ENCODE peak calls at places on chromosomes 2 and 18, in four cellular contexts. Z, R, I and S are unnamed samples.

GRCh38 chr2:65991332-65991731 is 443.6 kb upstream of the MEIS1 start:
- DNase-seq in Z (no peak), I (no peak), R (peak; percentile 38), S (no peak)

GRCh38 chr18:51614967-51615571 is 417.6 kb upstream of the MEX3C start:
- DNase-seq in R (no peak), I (no peak), Z (peak; percentile 96), S (no peak)

GRCh38 chr2:210428415-210429179 is 48.0 kb downstream of the LANCL1 start:
- DNase-seq in R (no peak), I (no peak), Z (peak; percentile 60), S (no peak)

GRCh38 chr18:23377669-23378469 is 75.2 kb upstream of the RIOK3 start:
- DNase-seq in R (no peak), I (no peak), Z (peak; percentile 91), S (no peak)

GRCh38 chr2:219578811-219579210 is 6.7 kb downstream of the INHA start:
- DNase-seq in I (no peak), R (no peak), Z (peak; percentile 57), S (no peak)

GRCh38 chr2:127085260-127085666 is 21.7 kb downstream of the BIN1 start:
- DNase-seq in R (no peak), I (no peak), Z (peak; percentile 29), S (no peak)

GRCh38 chr2:8090748-8091700 is 590.8 kb upstream of the ID2 start:
- DNase-seq in Z (peak; percentile 94), I (peak; percentile 52), R (no peak), S (no peak)

GRCh38 chr18:59950215-59950944 is 50.6 kb downstream of the PMAIP1 start:
- DNase-seq in R (no peak), I (no peak), Z (peak; percentile 30), S (no peak)

GRCh38 chr18:31042391-31043181 is at the start of gene DSC3:
- DNase-seq in R (peak; percentile 38), Z (peak; percentile 92), I (no peak), S (no peak)

GRCh38 chr2:69931832-69932595 is 17.1 kb downstream of the MXD1 start:
- DNase-seq in R (no peak), I (no peak), Z (no peak), S (no peak)

GRCh38 chr2:239225921-239226561 is 174.8 kb downstream of the HDAC4 start:
- DNase-seq in I (no peak), Z (no peak), R (no peak), S (no peak)

GRCh38 chr2:29075894-29076700 is 1.8 kb upstream of the PCARE start:
- DNase-seq in Z (peak; percentile 12), I (no peak), R (no peak), S (no peak)

GRCh38 chr2:239043326-239043725 is 195.4 kb downstream of the TWIST2 start:
- DNase-seq in I (no peak), R (no peak), Z (no peak), S (no peak)

GRCh38 chr2:182895169-182895568 is 28.7 kb upstream of the FRZB start:
- DNase-seq in I (no peak), R (no peak), Z (no peak), S (no peak)

GRCh38 chr2:170743530-170744239 is 26.5 kb upstream of the ERICH2 start:
- DNase-seq in Z (no peak), I (no peak), R (no peak), S (no peak)

GRCh38 chr18:26511339-26512071 is 36.8 kb downstream of the KCTD1 start:
- DNase-seq in Z (no peak), R (no peak), I (no peak), S (no peak)

GRCh38 chr18:48300463-48300961 is 108.7 kb downstream of the ZBTB7C start:
- DNase-seq in R (peak; percentile 65), Z (peak; percentile 28), I (no peak), S (no peak)

GRCh38 chr2:171762879-171763573 is 75.8 kb downstream of the DYNC1I2 start:
- DNase-seq in R (no peak), I (no peak), Z (peak; percentile 24), S (no peak)

GRCh38 chr2:219277703-219278654 is 1.2 kb upstream of the DNAJB2 start:
- DNase-seq in Z (peak; percentile 70), I (peak; percentile 81), R (peak; percentile 86), S (no peak)

GRCh38 chr2:74401891-74402290 is 19.5 kb downstream of the C2orf81 start:
- DNase-seq in Z (no peak), I (no peak), R (no peak), S (no peak)

GRCh38 chr18:48060346-48060745 is 129.9 kb upstream of the SMAD2 start:
- DNase-seq in R (no peak), Z (no peak), I (no peak), S (no peak)

GRCh38 chr2:222728621-222729020 is 57.2 kb downstream of the MOGAT1 start:
- DNase-seq in R (no peak), I (no peak), Z (no peak), S (no peak)

GRCh38 chr2:229490167-229490566 is 219.1 kb upstream of the PID1 start:
- DNase-seq in Z (no peak), R (no peak), I (no peak), S (no peak)

GRCh38 chr2:43294973-43295603 is 68.7 kb upstream of the ZFP36L2 start:
- DNase-seq in I (no peak), R (no peak), Z (no peak), S (no peak)

GRCh38 chr2:202185816-202186221 is 52.6 kb downstream of the SUMO1 start:
- DNase-seq in Z (peak; percentile 36), I (no peak), R (peak; percentile 25), S (no peak)

GRCh38 chr2:158321264-158321663 is 135.3 kb downstream of the CCDC148 start:
- DNase-seq in I (no peak), Z (peak; percentile 96), R (no peak), S (no peak)

GRCh38 chr2:220143336-220143735 is 515.9 kb downstream of the SLC4A3 start:
- DNase-seq in R (no peak), I (no peak), Z (peak; percentile 89), S (no peak)

GRCh38 chr2:213229814-213230213 is 54.5 kb upstream of the SPAG16 start:
- DNase-seq in Z (no peak), R (no peak), I (no peak), S (no peak)

GRCh38 chr2:213225866-213226265 is 58.4 kb upstream of the SPAG16 start:
- DNase-seq in Z (no peak), R (no peak), I (no peak), S (no peak)

GRCh38 chr2:213224366-213224765 is 59.9 kb upstream of the SPAG16 start:
- DNase-seq in Z (peak; percentile 61), R (no peak), I (no peak), S (no peak)

GRCh38 chr2:213228638-213229037 is 55.6 kb upstream of the SPAG16 start:
- DNase-seq in R (no peak), I (no peak), Z (no peak), S (no peak)

DNA sequence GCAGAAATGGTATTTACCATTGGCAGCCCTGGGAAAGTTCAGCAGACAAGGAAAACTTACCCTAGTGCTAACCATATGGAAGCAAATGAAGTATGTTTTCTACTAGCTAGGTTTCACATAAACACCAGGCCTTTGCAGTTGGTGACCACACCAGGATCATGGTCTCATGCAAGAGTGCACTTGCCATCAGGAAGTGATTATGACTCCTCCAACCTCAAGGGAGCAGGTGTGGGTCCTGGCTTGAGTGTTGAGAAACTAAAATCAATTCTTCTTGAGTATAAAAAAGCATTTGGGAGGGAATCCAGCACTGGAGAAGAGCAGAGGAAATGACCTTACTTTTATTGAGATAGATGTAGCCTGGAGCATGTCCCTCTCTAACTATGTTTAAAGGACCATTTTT is 56.8 kb upstream of the SPAG16 start:
- DNase-seq in Z (peak; percentile 52), I (no peak), R (no peak), S (no peak)
- TF ChIP-seq CTCF in Z (no peak), I (no peak), R (no peak), S (no peak)

GRCh38 chr2:71557321-71557720 is 104.0 kb downstream of the DYSF start:
- DNase-seq in R (no peak), Z (no peak), I (no peak), S (no peak)
- TF ChIP-seq CTCF in R (no peak), Z (no peak), I (no peak), S (no peak)

DNA sequence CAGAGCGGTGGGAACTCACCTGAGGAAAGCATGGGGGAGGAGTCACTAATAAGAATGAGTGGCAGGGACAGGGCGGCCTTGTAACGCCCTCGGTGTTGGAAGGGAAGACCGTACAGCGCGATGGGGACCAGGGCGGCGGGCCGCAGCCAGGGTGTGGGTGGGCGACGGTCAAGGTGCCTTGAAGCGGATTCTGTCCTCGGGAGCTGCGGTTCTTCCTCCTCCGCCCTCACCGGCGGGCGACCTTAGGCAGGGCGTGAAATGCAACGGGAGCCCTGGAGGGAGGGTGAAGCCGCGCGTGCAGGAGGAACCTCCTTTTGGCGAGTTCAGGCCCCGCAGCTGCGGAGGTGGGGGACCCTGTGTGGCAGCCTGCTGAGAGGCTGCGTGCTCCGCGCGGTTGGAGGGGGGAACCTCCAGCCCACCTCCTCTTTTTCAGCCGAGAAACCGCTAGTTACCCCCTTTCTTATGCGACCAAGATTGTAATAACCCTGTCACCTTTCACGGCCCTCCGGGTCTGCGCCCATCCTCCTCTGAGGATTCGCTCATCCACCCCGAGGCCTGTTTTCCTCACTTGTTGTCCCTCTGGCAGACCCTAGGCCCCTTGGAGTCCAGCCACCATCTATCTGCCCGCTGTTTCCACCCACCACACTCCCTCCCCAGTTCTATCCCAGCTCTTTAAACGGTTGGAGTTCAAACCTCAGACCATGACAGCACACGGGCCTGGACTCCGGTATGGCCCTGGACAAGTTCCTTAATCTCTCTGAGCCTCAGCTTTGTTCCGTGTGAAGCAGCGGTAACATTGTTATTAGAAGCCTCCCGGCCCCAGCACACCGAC is 817 bp upstream of the RNU2-63P start:
- DNase-seq in I (no peak), R (peak; percentile 76), Z (peak; percentile 60), S (no peak)
- TF ChIP-seq CTCF in I (no peak), R (no peak), Z (no peak), S (no peak)

DNA sequence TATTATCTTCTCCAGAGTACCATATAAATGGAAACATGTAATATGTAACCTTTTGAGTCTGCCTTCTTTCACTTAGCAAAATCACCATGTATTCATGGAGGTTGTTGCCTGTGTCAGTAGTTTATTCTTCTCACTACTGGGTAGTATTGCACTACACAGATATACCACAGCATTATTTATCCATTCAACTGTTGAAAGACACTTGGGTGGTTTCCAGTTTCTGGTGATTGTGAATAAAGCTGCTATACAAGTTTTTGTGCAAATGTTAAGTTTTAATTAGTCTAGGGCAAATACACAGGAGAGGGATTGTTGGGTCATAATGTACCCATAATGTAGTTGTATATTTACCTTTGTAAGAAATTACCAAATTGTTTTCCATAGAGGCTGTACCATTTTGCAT is 29.6 kb upstream of the RPRD1A start:
- DNase-seq in Z (no peak), I (no peak), R (no peak), S (no peak)
- TF ChIP-seq CTCF in Z (no peak), I (no peak), R (no peak), S (no peak)

GRCh38 chr18:580154-580553 is at the start of gene CETN1:
- DNase-seq in I (no peak), Z (no peak), R (no peak), S (no peak)
- TF ChIP-seq CTCF in I (no peak), Z (no peak), R (no peak), S (no peak)

GRCh38 chr18:80154293-80154692 is 45.2 kb downstream of the ADNP2 start:
- DNase-seq in Z (peak; percentile 32), R (no peak), I (no peak), S (peak; percentile 68)
- TF ChIP-seq CTCF in Z (peak; percentile 65), R (peak; percentile 26), I (peak; percentile 36), S (peak; percentile 24)

GRCh38 chr2:24749069-24749691 is 44.0 kb downstream of the PTRHD1 start:
- DNase-seq in I (no peak), Z (no peak), R (no peak), S (no peak)
- TF ChIP-seq CTCF in I (no peak), Z (no peak), R (no peak), S (no peak)

GRCh38 chr2:85698880-85699254 is 4.7 kb downstream of the GNLY start:
- DNase-seq in Z (no peak), R (no peak), I (no peak), S (no peak)
- TF ChIP-seq CTCF in Z (no peak), R (no peak), I (no peak), S (no peak)